ENCODE peak calls at places on chromosomes 7 and 10, in four cellular contexts. X, V, O and B are unnamed samples.
A peak's percentile ranks its signal among the peaks of the same experiment; 100 is the strongest.

GRCh38 chr10:2813277-2813676 is 254.1 kb upstream of the PFKP start:
- DNase-seq in X (no peak), V (no peak), O (no peak), B (no peak)

GRCh38 chr10:100479059-100479458 is 16.2 kb downstream of the WNT8B start:
- DNase-seq in X (no peak), V (no peak), O (no peak), B (no peak)

GRCh38 chr7:3464900-3465622 is 164.0 kb downstream of the SDK1 start:
- DNase-seq in X (no peak), V (no peak), O (no peak), B (no peak)

GRCh38 chr7:102891693-102892261 is 21.0 kb upstream of the LRRC17 start:
- DNase-seq in X (peak; percentile 96), V (no peak), O (no peak), B (no peak)

GRCh38 chr7:111090834-111091233 is at the start of gene LRRN3:
- DNase-seq in X (peak; percentile 30), V (no peak), O (no peak), B (no peak)

GRCh38 chr7:21791046-21791445 is 154.7 kb downstream of the CDCA7L start:
- DNase-seq in X (no peak), V (no peak), O (no peak), B (no peak)

GRCh38 chr10:46014215-46014614 is 16.2 kb downstream of the NCOA4 start:
- DNase-seq in X (no peak), V (no peak), O (no peak), B (no peak)

GRCh38 chr10:36048236-36048635 is 406.1 kb upstream of the FZD8 start:
- DNase-seq in X (peak; percentile 56), V (no peak), O (no peak), B (no peak)

GRCh38 chr7:127885843-127886242 is 145.4 kb downstream of the LRRC4 start:
- DNase-seq in X (peak; percentile 93), V (no peak), O (no peak), B (no peak)

GRCh38 chr7:54960517-54960916 is 58.3 kb upstream of the EGFR start:
- DNase-seq in X (peak; percentile 15), V (no peak), O (no peak), B (no peak)

GRCh38 chr10:120783901-120784300 is 67.3 kb upstream of the WDR11 start:
- DNase-seq in X (no peak), V (no peak), O (no peak), B (no peak)

GRCh38 chr7:46616636-46617035 is 695.6 kb upstream of the IGFBP3 start:
- DNase-seq in X (peak; percentile 20), V (no peak), O (no peak), B (no peak)

GRCh38 chr7:150787321-150788281 is 12.6 kb downstream of the TMEM176B start:
- DNase-seq in X (peak; percentile 18), V (peak; percentile 61), O (no peak), B (no peak)

GRCh38 chr10:112587709-112588108 is 140.7 kb downstream of the VTI1A start:
- DNase-seq in X (peak; percentile 24), V (no peak), O (no peak), B (no peak)

GRCh38 chr10:48466611-48467240 is 138.1 kb downstream of the ARHGAP22 start:
- DNase-seq in X (no peak), V (no peak), O (peak; percentile 51), B (no peak)

GRCh38 chr7:495761-496321 is 23.8 kb downstream of the PDGFA start:
- DNase-seq in X (no peak), V (peak; percentile 47), O (peak; percentile 52), B (peak; percentile 21)

GRCh38 chr10:98488669-98489430 is 42.1 kb upstream of the HPS1 start:
- DNase-seq in X (no peak), V (no peak), O (peak; percentile 77), B (no peak)

GRCh38 chr10:9999627-10000026 is 1018.0 kb upstream of the CELF2 start:
- DNase-seq in X (no peak), V (no peak), O (no peak), B (no peak)
- H3K9me3 ChIP-seq in X (no peaks in the 10 kb centered on the region), V (no peaks in the 10 kb centered on the region), O (no peaks in the 10 kb centered on the region), B (no peaks in the 10 kb centered on the region)

GRCh38 chr10:107899075-107899474 is 734.6 kb upstream of the SORCS1 start:
- DNase-seq in X (no peak), V (no peak), O (no peak), B (no peak)
- H3K9me3 ChIP-seq in X (no peaks in the 10 kb centered on the region), V (no peaks in the 10 kb centered on the region), O (no peaks in the 10 kb centered on the region), B (no peaks in the 10 kb centered on the region)

DNA sequence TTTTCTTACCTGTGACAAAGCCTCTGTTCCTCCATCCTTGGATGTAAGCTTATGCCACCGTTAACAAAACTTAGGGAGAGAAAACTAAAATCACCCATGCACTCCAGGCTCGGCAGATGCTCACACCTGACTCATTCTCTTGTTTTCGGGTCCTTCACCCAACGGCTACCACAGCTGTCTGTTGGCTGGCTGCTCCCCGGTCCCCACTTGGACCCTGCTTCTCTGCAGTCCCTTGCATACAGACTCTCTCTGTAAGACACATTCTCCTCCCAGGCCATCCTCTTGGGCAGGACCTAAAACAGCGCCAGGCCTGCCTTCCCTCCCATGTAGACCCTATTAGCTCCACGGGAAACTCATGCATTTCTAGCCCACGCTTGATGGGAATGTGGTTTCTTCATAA is 12.1 kb upstream of the INHBA start:
- DNase-seq in X (no peak), V (no peak), O (no peak), B (no peak)
- H3K9me3 ChIP-seq in X (no peaks in the 10 kb centered on the region), V (no peaks in the 10 kb centered on the region), O (no peaks in the 10 kb centered on the region), B (no peaks in the 10 kb centered on the region)

DNA sequence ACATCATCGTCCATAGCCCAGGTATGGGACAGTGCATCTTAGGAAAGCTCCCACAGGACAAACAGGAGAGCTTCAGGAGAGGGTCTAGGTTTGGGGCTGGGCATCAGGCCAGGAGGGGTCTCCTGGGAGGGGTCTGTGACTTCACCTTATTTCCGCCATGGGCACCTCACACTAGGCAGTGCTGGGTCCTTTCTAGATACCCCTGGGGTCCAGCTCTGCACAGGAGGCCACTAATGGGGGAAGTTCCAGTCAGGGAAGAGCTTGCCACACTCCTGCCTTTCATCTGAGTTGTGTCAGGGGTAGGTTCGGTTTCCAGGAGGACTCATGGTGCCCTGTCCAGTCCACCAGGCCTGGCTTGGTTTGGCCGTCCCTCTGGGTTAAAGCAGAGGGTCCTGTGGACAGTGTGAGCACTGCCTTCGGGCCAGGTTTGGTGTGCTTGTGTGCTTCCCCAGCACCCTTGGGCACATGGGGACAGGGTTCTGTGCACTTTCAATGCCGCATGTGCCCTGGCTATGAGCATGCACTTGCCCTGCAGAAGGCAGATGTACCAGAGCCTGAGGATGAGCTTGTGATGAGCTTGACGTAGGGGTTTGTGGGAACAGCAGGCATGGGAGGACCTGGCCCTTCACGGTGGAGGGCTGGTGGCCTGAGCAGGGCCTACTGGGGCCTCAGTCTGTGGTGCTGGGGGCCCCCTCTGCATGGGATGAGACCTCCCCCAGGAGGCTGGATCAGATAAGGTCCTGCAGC is 377.7 kb upstream of the NUPR2 start:
- DNase-seq in X (no peak), V (no peak), O (no peak), B (no peak)
- H3K9me3 ChIP-seq in X (no peaks in the 10 kb centered on the region), V (no peaks in the 10 kb centered on the region), O (peaks cover 63% of the 10 kb centered on the region), B (no peaks in the 10 kb centered on the region)